ENCODE peak calls at places on chromosomes 7 and 10, in eight cellular contexts. J, C, Q, Y, H, W, L and F are unnamed samples.

GRCh38 chr10:51389415-51390342 is 309.7 kb downstream of the CSTF2T start:
- DNase-seq in J (peak), C (peak), Q (peak), Y (peak), H (peak), W (no peak), L (no peak), F (no peak)

GRCh38 chr7:128323489-128324362 is 20.0 kb downstream of the RBM28 start:
- DNase-seq in J (no peak), C (no peak), Q (no peak), Y (no peak), H (no peak), W (no peak), L (no peak), F (no peak)

GRCh38 chr7:5696346-5697100 is 84.9 kb downstream of the RNF216 start:
- DNase-seq in J (no peak), C (no peak), Q (no peak), Y (no peak), H (no peak), W (no peak), L (no peak), F (no peak)

GRCh38 chr7:128833148-128833938 is 3.1 kb downstream of the FLNC start:
- DNase-seq in J (peak), C (peak), Q (peak), Y (peak), H (no peak), W (no peak), L (peak), F (peak)

GRCh38 chr10:102120987-102121738 is 995 bp upstream of the LDB1 start:
- DNase-seq in J (peak), C (no peak), Q (peak), Y (peak), H (no peak), W (no peak), L (peak), F (peak)

GRCh38 chr7:106420741-106421140 is 136.0 kb upstream of the NAMPT start:
- DNase-seq in J (no peak), C (no peak), Q (no peak), Y (no peak), H (no peak), W (no peak), L (no peak), F (no peak)

GRCh38 chr10:35328404-35329037 is 7.8 kb upstream of the CCNY start:
- DNase-seq in J (no peak), C (no peak), Q (no peak), Y (no peak), H (no peak), W (no peak), L (no peak), F (no peak)

GRCh38 chr7:29289156-29290021 is 94.8 kb downstream of the CHN2 start:
- DNase-seq in J (no peak), C (no peak), Q (peak), Y (no peak), H (no peak), W (no peak), L (peak), F (no peak)

GRCh38 chr7:27176962-27177794 is 3.1 kb upstream of the HOXA10 start:
- DNase-seq in J (no peak), C (no peak), Q (no peak), Y (no peak), H (no peak), W (no peak), L (peak), F (no peak)

GRCh38 chr7:151382079-151382885 is 27.6 kb downstream of the WDR86 start:
- DNase-seq in J (no peak), C (no peak), Q (no peak), Y (no peak), H (peak), W (peak), L (no peak), F (no peak)

GRCh38 chr10:73650537-73651331 is 5.1 kb downstream of the SYNPO2L start:
- DNase-seq in J (no peak), C (no peak), Q (peak), Y (no peak), H (no peak), W (no peak), L (no peak), F (no peak)

GRCh38 chr7:120740348-120740747 is 117.6 kb downstream of the TSPAN12 start:
- DNase-seq in J (no peak), C (no peak), Q (no peak), Y (no peak), H (no peak), W (no peak), L (no peak), F (no peak)

GRCh38 chr7:16309129-16309528 is 112.2 kb downstream of the CRPPA start:
- DNase-seq in J (no peak), C (no peak), Q (no peak), Y (no peak), H (no peak), W (no peak), L (no peak), F (no peak)

GRCh38 chr7:128842674-128843641 is 12.8 kb downstream of the FLNC start:
- DNase-seq in J (no peak), C (no peak), Q (peak), Y (no peak), H (no peak), W (no peak), L (no peak), F (no peak)

GRCh38 chr10:103574116-103575061 is 80.9 kb downstream of the NEURL1 start:
- DNase-seq in J (no peak), C (no peak), Q (no peak), Y (no peak), H (no peak), W (no peak), L (no peak), F (no peak)

GRCh38 chr10:72241853-72242252 is 25.8 kb upstream of the ASCC1 start:
- DNase-seq in J (no peak), C (no peak), Q (no peak), Y (no peak), H (no peak), W (no peak), L (no peak), F (no peak)

GRCh38 chr7:69871213-69871885 is 273.1 kb downstream of the AUTS2 start:
- DNase-seq in J (no peak), C (no peak), Q (no peak), Y (no peak), H (no peak), W (no peak), L (no peak), F (no peak)

GRCh38 chr10:33381897-33382578 is 47.6 kb upstream of the NRP1 start:
- DNase-seq in J (no peak), C (no peak), Q (no peak), Y (peak), H (no peak), W (no peak), L (no peak), F (no peak)

GRCh38 chr7:101998029-101998903 is 180.8 kb downstream of the CUX1 start:
- DNase-seq in J (no peak), C (no peak), Q (no peak), Y (no peak), H (no peak), W (no peak), L (no peak), F (no peak)

GRCh38 chr10:73060738-73061635 is 35.7 kb downstream of the P4HA1 start:
- DNase-seq in J (peak), C (no peak), Q (no peak), Y (no peak), H (no peak), W (no peak), L (no peak), F (no peak)

GRCh38 chr7:157687845-157688244 is 351.0 kb downstream of the DNAJB6 start:
- DNase-seq in J (no peak), C (no peak), Q (no peak), Y (no peak), H (no peak), W (no peak), L (no peak), F (no peak)

GRCh38 chr10:12393831-12394230 is 44.5 kb downstream of the CAMK1D start:
- DNase-seq in J (no peak), C (no peak), Q (no peak), Y (no peak), H (no peak), W (no peak), L (no peak), F (peak)

GRCh38 chr10:121645696-121646095 is 47.5 kb upstream of the FGFR2 start:
- DNase-seq in J (no peak), C (no peak), Q (no peak), Y (no peak), H (no peak), W (no peak), L (no peak), F (no peak)

GRCh38 chr7:134350682-134351081 is 34.0 kb upstream of the SLC35B4 start:
- DNase-seq in J (no peak), C (no peak), Q (no peak), Y (no peak), H (no peak), W (no peak), L (no peak), F (no peak)

GRCh38 chr10:69224862-69225657 is 4.9 kb downstream of the HKDC1 start:
- DNase-seq in J (no peak), C (no peak), Q (no peak), Y (no peak), H (no peak), W (no peak), L (no peak), F (no peak)

GRCh38 chr10:10992072-10992471 is 25.6 kb upstream of the CELF2 start:
- DNase-seq in J (no peak), C (no peak), Q (no peak), Y (no peak), H (no peak), W (no peak), L (no peak), F (no peak)

GRCh38 chr10:818010-818409 is 113.5 kb downstream of the LARP4B start:
- DNase-seq in J (no peak), C (no peak), Q (no peak), Y (no peak), H (no peak), W (no peak), L (no peak), F (no peak)

GRCh38 chr10:100319736-100320135 is 10.3 kb downstream of the PKD2L1 start:
- DNase-seq in J (no peak), C (no peak), Q (no peak), Y (no peak), H (no peak), W (no peak), L (no peak), F (no peak)

GRCh38 chr7:13433946-13434345 is 555.5 kb downstream of the ETV1 start:
- DNase-seq in J (no peak), C (no peak), Q (no peak), Y (no peak), H (no peak), W (no peak), L (no peak), F (no peak)

GRCh38 chr7:4682621-4683042 is 537 bp downstream of the FOXK1 start:
- DNase-seq in J (peak), C (peak), Q (peak), Y (peak), H (peak), W (no peak), L (peak), F (peak)